ENCODE peak calls at places on chromosomes 13 and 19, in ten cellular contexts. R, Q, S, K, C, B, G, F, U and M are unnamed samples.

GRCh38 chr13:112034846-112035245 is 32.1 kb upstream of the SOX1 start:
- DNase-seq in F (no peak), Q (no peak), C (no peak), R (no peak), S (no peak), K (no peak), B (no peak), G (no peak), U (no peak), M (no peak)

GRCh38 chr19:17309962-17310461 is 649 bp downstream of the DDA1 start:
- DNase-seq in K (no peak), S (no peak), B (no peak), C (no peak), R (no peak), Q (no peak), G (no peak), F (no peak), U (no peak), M (no peak)

GRCh38 chr19:12521996-12522395 is 29.3 kb downstream of the ZNF564 start:
- DNase-seq in C (no peak), Q (no peak), F (no peak), B (no peak), S (no peak), R (no peak), G (no peak), U (no peak), K (no peak), M (no peak)

GRCh38 chr19:722553-723101 is 13.9 kb downstream of the PALM start:
- DNase-seq in G (no peak), K (no peak), R (no peak), C (no peak), U (no peak), F (no peak), B (no peak), S (no peak), Q (no peak), M (no peak)

GRCh38 chr19:1725100-1726064 is 27.9 kb upstream of the ONECUT3 start:
- DNase-seq in F (peak), B (peak), U (peak), R (no peak), C (no peak), G (peak), Q (peak), K (no peak), S (no peak), M (peak)

GRCh38 chr19:50414850-50415660 is 3.7 kb upstream of the SPIB start:
- DNase-seq in C (peak), K (no peak), B (no peak), R (peak), S (peak), Q (peak), F (peak), U (no peak), G (peak), M (peak)

GRCh38 chr13:52600666-52601065 is 41.6 kb upstream of the HNRNPA1L2 start:
- DNase-seq in R (no peak), K (no peak), Q (no peak), U (no peak), S (no peak), B (no peak), C (no peak), F (no peak), G (peak), M (no peak)

GRCh38 chr13:109211616-109212015 is 574.8 kb downstream of the IRS2 start:
- DNase-seq in C (no peak), R (no peak), B (no peak), U (no peak), S (no peak), K (no peak), F (no peak), G (peak), Q (no peak), M (no peak)

GRCh38 chr19:6062961-6063575 is 47.2 kb downstream of the RFX2 start:
- DNase-seq in S (no peak), R (no peak), F (no peak), K (no peak), G (no peak), U (no peak), Q (no peak), B (no peak), C (peak), M (no peak)

GRCh38 chr19:28465317-28466086 is 747.4 kb downstream of the UQCRFS1 start:
- DNase-seq in K (no peak), B (no peak), F (no peak), S (no peak), U (no peak), C (no peak), R (no peak), Q (no peak), G (peak), M (no peak)

GRCh38 chr19:29724102-29724641 is 9.1 kb upstream of the C19orf12 start:
- DNase-seq in Q (peak), S (no peak), R (no peak), B (no peak), K (no peak), G (peak), C (no peak), F (peak), U (peak), M (no peak)

GRCh38 chr19:12703056-12703455 is 6.6 kb upstream of the FBXW9 start:
- DNase-seq in K (no peak), S (no peak), F (no peak), B (no peak), C (no peak), Q (peak), U (no peak), R (no peak), G (peak), M (no peak)

GRCh38 chr13:66714795-66715194 is 515.3 kb downstream of the PCDH9 start:
- DNase-seq in G (no peak), F (no peak), C (no peak), S (no peak), R (no peak), K (no peak), Q (no peak), B (no peak), U (no peak), M (no peak)

GRCh38 chr13:36358352-36358751 is 12.2 kb upstream of the SPART start:
- DNase-seq in S (no peak), K (no peak), U (no peak), B (no peak), C (no peak), Q (no peak), F (no peak), G (no peak), R (no peak), M (no peak)

GRCh38 chr19:12723643-12724426 is at the start of gene TNPO2:
- DNase-seq in S (peak), F (peak), Q (peak), C (peak), G (peak), R (no peak), B (no peak), U (peak), K (peak), M (peak)

GRCh38 chr13:107669356-107669755 is 546.0 kb downstream of the LIG4 start:
- DNase-seq in F (no peak), B (peak), K (no peak), U (peak), Q (no peak), R (no peak), S (no peak), C (no peak), G (peak), M (no peak)

GRCh38 chr13:106534844-106535551 is 464 bp downstream of the EFNB2 start:
- DNase-seq in Q (peak), U (no peak), K (no peak), G (peak), F (no peak), R (no peak), S (peak), B (no peak), C (no peak), M (no peak)

GRCh38 chr13:79404985-79405384 is 1.1 kb downstream of the RBM26 start:
- DNase-seq in R (no peak), F (no peak), Q (no peak), C (no peak), B (no peak), G (no peak), K (no peak), U (no peak), S (no peak), M (no peak)

GRCh38 chr13:111158136-111158805 is 43.2 kb downstream of the ARHGEF7 start:
- DNase-seq in U (no peak), G (peak), B (no peak), S (no peak), K (no peak), F (no peak), R (no peak), Q (no peak), C (no peak), M (no peak)

GRCh38 chr19:48899781-48900476 is at the start of gene NUCB1:
- DNase-seq in B (peak), U (peak), K (peak), R (peak), S (peak), C (peak), Q (peak), G (peak), F (peak), M (peak)